ENCODE peak calls at places on chromosomes 3 and 15, in nine cellular contexts. E is AG09309, W is lung, B is IMR-90, A is breast epithelium, Z is cardiac fibroblast, Q is epithelial cell of esophagus, F is fibroblast of mammary gland, U is WERI-Rb-1. R is an unnamed sample.
A peak's percentile ranks its signal among the peaks of the same experiment; 100 is the strongest.

GRCh38 chr15:74438696-74439316 is 5.0 kb upstream of the SEMA7A start:
- DNase-seq in B (peak; percentile 77), W (peak; percentile 72), U (peak; percentile 69), Z (peak; percentile 82), Q (peak; percentile 85), E (peak; percentile 41), F (peak; percentile 79), A (peak; percentile 76), R (peak; percentile 74)

GRCh38 chr3:51471775-51472652 is 27.8 kb downstream of the DCAF1 start:
- DNase-seq in U (no peak), Z (no peak), F (no peak), Q (no peak), E (no peak), B (no peak), W (no peak), A (no peak), R (peak; percentile 12)

GRCh38 chr15:74517096-74517495 is 23.9 kb upstream of the ARID3B start:
- DNase-seq in W (no peak), B (no peak), Q (peak; percentile 67), A (no peak), F (no peak), U (no peak), E (no peak), Z (no peak), R (no peak)

GRCh38 chr3:57446318-57446841 is 97.8 kb downstream of the DNAH12 start:
- DNase-seq in W (no peak), Q (no peak), Z (peak; percentile 56), U (no peak), B (no peak), F (peak; percentile 56), A (no peak), E (peak; percentile 4), R (peak; percentile 51)

GRCh38 chr3:191235331-191236314 is 36.6 kb downstream of the OSTN start:
- DNase-seq in F (peak; percentile 52), Z (peak; percentile 55), B (peak; percentile 63), Q (no peak), U (no peak), E (no peak), W (no peak), A (no peak), R (peak; percentile 77)

GRCh38 chr3:60949146-60949545 is 302.1 kb downstream of the FHIT start:
- DNase-seq in Z (no peak), A (no peak), U (no peak), E (no peak), Q (no peak), B (no peak), F (no peak), W (no peak), R (no peak)

GRCh38 chr3:151460774-151461450 is at the start of gene IGSF10:
- DNase-seq in F (no peak), E (no peak), U (peak; percentile 8), Z (peak; percentile 41), A (no peak), B (no peak), W (peak; percentile 41), Q (no peak), R (no peak)

GRCh38 chr15:88878720-88879184 is 16.6 kb downstream of the HAPLN3 start:
- DNase-seq in E (no peak), F (peak; percentile 44), Q (peak; percentile 59), Z (peak; percentile 60), W (no peak), U (peak; percentile 81), B (peak; percentile 35), A (no peak), R (peak; percentile 70)

GRCh38 chr15:78164010-78164409 is 14.8 kb downstream of the IDH3A start:
- DNase-seq in U (no peak), B (no peak), Q (no peak), Z (no peak), A (no peak), W (no peak), E (no peak), F (no peak), R (no peak)

GRCh38 chr15:41930221-41930866 is 36.5 kb upstream of the SPTBN5 start:
- DNase-seq in B (peak; percentile 97), Z (peak; percentile 92), A (no peak), U (no peak), W (peak; percentile 52), E (peak; percentile 94), Q (peak; percentile 66), F (peak; percentile 96), R (peak; percentile 98)

GRCh38 chr15:92448370-92448769 is 54.7 kb downstream of the ST8SIA2 start:
- DNase-seq in Q (no peak), F (no peak), W (no peak), E (no peak), B (no peak), U (no peak), A (no peak), Z (no peak), R (no peak)

GRCh38 chr3:64988188-64988587 is 300.4 kb upstream of the ADAMTS9 start:
- DNase-seq in B (no peak), Q (peak; percentile 53), A (no peak), U (no peak), Z (no peak), F (peak; percentile 32), E (no peak), W (no peak), R (no peak)

GRCh38 chr15:51380999-51381806 is 39.7 kb downstream of the GLDN start:
- DNase-seq in Q (peak; percentile 75), W (peak; percentile 54), F (peak; percentile 84), B (peak; percentile 64), Z (peak; percentile 88), A (peak; percentile 21), U (peak; percentile 73), E (no peak), R (peak; percentile 66)

DNA sequence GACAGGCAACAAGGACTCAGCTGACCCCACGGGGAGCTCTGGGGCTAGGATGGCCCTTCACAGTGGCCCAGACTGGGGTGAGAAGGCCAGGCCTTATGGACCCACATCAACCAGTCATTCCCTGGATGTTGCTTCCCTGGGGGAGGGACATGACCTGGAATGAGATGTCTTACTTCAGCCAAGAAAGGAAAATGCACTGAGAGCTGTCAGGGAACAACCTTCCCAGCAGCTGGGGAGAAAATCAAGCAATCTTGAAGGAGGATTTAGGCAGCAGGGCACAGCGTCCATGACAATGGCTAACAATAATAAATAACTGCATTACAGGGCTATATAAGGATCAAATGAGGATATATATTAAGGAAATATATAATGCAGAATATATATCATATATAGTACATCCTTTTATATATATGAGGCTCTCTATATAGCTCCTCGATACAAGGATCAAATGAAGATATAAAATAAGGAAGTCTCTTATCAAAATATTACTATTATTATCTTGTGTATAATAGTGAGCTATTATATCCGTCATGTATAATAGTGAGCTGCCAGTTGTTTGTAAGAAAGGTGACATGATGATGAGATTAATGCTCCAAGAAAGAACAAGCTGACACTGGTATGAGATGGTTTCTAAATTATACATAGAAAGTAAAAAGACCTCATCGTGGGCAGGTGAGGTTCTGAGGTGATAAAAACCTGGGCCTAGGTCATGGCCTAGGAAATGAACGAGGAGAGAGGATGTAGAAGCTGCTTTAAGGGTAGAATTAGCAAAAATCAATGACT is 117.8 kb upstream of the LIPC start:
- DNase-seq in Z (no peak), E (no peak), B (no peak), W (no peak), U (no peak), Q (no peak), A (no peak), F (no peak), R (no peak)
- H3K4me3 ChIP-seq in Z (no peak overlapping the region), E (no peak overlapping the region), B (no peak overlapping the region), W (no peak overlapping the region), U (no peak overlapping the region), Q (no peak overlapping the region), A (no peak overlapping the region), F (no peak overlapping the region), R (no peak overlapping the region)

DNA sequence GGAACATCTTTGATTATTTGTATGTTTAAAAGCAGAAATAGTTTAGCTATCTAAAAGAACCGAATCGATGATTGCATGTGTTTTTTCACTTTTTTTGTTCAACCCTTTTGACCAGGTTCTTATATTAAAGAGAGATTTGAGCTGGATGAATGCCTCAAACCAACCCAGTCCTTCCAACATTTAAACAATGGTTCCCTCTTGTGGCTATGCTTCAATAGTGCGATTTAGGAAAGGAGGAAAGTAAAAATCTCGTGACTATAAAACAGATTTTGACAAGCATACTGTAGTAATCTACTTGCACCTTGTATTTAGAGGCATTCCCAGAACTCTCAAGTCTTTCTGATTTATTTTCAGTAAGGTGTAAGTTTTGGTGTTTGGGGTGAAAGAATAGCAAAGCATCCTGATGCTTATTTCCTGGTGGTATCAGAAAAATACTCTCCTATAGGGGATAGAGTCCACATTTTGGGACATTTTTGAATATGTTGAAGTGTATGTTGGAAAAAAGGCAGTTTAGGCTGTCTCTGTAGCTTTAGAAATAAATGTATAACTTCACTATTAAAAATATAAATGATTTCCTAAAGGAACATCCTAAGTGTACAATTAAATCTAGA is 159.6 kb upstream of the KCNH8 start:
- DNase-seq in Q (peak; percentile 36), B (no peak), E (no peak), W (no peak), U (no peak), A (no peak), F (peak; percentile 23), Z (peak; percentile 30), R (no peak)
- TF ChIP-seq CTCF in Q (peak; percentile 59), B (no peak), E (no peak), W (no peak), U (peak; percentile 55), A (no peak), F (peak; percentile 42), Z (peak; percentile 21), R (no peak)

GRCh38 chr3:48684054-48684349 is 1.7 kb downstream of the NCKIPSD start:
- DNase-seq in A (no peak), F (no peak), W (no peak), Q (no peak), E (no peak), Z (peak; percentile 27), U (no peak), B (no peak), R (no peak)
- H3K4me3 ChIP-seq in A (peak overlapping the region; percentile 80), F (peak overlapping the region; percentile 77), W (no peak overlapping the region), Q (peak overlapping the region; percentile 64), E (peak overlapping the region; percentile 86), Z (peak overlapping the region; percentile 95), U (no peak overlapping the region), B (peak overlapping the region; percentile 99), R (peak overlapping the region; percentile 80)

DNA sequence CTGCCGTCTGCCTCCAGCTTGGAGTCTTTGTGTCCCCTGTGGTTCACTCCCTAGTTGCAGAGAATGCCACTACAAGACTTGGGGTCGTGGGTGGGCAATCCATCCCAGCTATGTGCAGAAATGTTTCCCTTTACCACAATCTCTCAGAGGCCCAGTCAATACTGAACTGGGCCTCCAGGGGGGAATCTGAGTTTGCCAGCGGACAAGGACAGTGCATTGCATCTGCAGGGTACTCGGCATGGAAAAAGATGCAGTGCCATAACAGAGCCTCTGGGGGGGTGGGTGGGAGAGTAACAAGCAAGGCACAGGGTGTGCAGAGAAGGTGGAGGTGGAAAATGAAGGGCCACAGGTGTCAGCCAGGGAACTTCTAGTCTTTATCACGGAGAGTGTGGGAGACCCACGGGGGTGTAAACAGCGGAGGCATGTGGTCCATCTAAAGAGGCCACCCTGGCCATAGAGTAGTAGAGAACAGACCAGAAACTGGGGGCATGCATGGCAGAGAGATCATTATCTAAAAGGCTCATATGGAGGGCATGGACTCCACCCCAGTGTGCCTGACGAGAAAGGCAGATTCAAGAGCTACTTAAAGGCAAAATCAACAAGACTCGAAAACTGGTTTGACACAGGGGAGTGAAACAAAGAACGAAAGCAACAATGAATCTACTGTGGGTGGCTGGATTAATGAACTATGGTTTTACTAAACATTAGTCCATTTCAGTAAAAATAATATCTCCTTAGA is 182.4 kb downstream of the ANXA2 start:
- DNase-seq in A (no peak), Q (no peak), E (no peak), Z (no peak), F (no peak), W (no peak), B (no peak), U (no peak), R (no peak)
- TF ChIP-seq CTCF in A (no peak), Q (peak; percentile 9), E (no peak), Z (no peak), F (no peak), W (no peak), B (no peak), U (no peak), R (no peak)